ENCODE peak calls at places on chromosomes 13 and 19, in seven cellular contexts. F, X, S, U, R, A and P are unnamed samples.

GRCh38 chr19:7509625-7510024 is 6.3 kb upstream of the ZNF358 start:
- DNase-seq in F (peak; percentile 48), A (no peak), S (no peak), X (peak; percentile 57), R (no peak), U (peak; percentile 33), P (no peak)

GRCh38 chr13:46553521-46553885 is 533 bp downstream of the LRCH1 start:
- DNase-seq in S (no peak), U (peak; percentile 13), X (no peak), F (peak; percentile 34), A (no peak), R (no peak), P (no peak)

GRCh38 chr19:52670046-52670445 is 31.9 kb upstream of the ZNF83 start:
- DNase-seq in U (peak; percentile 82), F (peak; percentile 37), X (no peak), R (no peak), A (no peak), S (no peak), P (no peak)

GRCh38 chr13:101942038-101942437 is 459.8 kb downstream of the FGF14 start:
- DNase-seq in F (peak; percentile 71), S (peak; percentile 44), A (no peak), U (peak; percentile 81), R (peak; percentile 54), X (no peak), P (peak; percentile 16)

GRCh38 chr19:23525265-23525862 is 130.1 kb upstream of the ZNF91 start:
- DNase-seq in F (no peak), X (no peak), A (no peak), R (no peak), U (no peak), S (no peak), P (no peak)

GRCh38 chr13:33462109-33462508 is 176.6 kb upstream of the STARD13 start:
- DNase-seq in S (no peak), R (no peak), A (no peak), X (no peak), U (no peak), F (no peak), P (no peak)

GRCh38 chr19:30719991-30720329 is 347.8 kb downstream of the ZNF536 start:
- DNase-seq in S (peak; percentile 4), A (no peak), F (peak; percentile 78), R (no peak), X (peak; percentile 52), U (no peak), P (no peak)

GRCh38 chr19:1259873-1260748 is 9.0 kb upstream of the CIRBP start:
- DNase-seq in A (no peak), U (peak; percentile 67), X (no peak), R (no peak), F (peak; percentile 67), S (no peak), P (no peak)

GRCh38 chr19:46225558-46226004 is 4.0 kb upstream of the IGFL1 start:
- DNase-seq in U (peak; percentile 52), R (peak; percentile 33), S (peak; percentile 5), F (no peak), A (no peak), X (no peak), P (peak; percentile 2)

GRCh38 chr19:8641908-8642547 is 11.6 kb downstream of the NFILZ start:
- DNase-seq in U (peak; percentile 76), S (peak; percentile 66), R (no peak), A (no peak), X (no peak), F (peak; percentile 67), P (peak; percentile 65)

DNA sequence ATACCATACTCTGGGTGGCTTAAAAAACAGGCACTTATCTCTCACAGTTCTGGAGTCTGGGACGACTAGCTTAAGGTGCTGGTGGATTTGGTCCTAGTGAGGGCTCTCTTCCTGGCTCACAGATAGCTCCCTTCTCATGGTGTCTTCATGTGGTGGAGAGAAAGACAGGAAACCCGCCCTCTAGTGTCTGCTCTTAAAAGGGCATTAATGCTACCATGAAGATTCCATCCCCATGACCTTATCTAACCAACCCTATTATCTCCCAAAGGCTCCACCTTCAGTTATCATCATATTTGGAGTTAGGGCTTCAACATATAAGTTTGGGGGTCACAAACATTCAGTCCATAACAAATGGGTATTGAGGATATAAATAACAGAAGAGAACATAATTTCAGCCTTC is 139.4 kb downstream of the HS6ST3 start:
- DNase-seq in A (peak; percentile 17), R (no peak), X (peak; percentile 43), F (peak; percentile 86), S (peak; percentile 17), U (peak; percentile 70), P (no peak)
- H3K23ac ChIP-seq in A (no peak overlapping the region), R (no peak overlapping the region), X (no peak overlapping the region), F (no peak overlapping the region), S (no peak overlapping the region), U (no peak overlapping the region), P (no peak overlapping the region)

DNA sequence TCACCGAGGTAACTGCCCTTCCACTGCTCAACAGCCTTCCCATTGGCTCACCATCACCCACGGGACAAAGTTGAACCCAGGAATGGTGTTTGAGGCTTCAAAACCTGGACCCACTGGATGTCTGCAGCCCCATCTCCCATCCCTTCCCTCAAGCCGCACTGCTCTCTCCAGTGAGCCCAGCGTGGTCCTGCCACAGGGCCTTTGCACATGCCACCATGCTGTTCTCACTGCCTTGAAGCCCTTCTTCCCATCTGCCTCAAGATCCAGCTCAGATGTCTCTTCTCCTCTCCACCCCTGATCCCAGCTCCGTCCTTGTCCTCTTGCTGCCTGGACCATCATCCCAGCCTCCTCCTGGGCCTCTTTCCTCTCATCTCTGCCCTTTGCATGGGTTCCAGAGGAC is 4.0 kb downstream of the SHISA7 start:
- DNase-seq in S (no peak), A (no peak), R (no peak), F (no peak), U (no peak), X (no peak), P (no peak)
- H3K23ac ChIP-seq in S (no peak overlapping the region), A (no peak overlapping the region), R (peak overlapping the region; percentile 5), F (no peak overlapping the region), U (no peak overlapping the region), X (no peak overlapping the region), P (no peak overlapping the region)

GRCh38 chr13:112924365-112924764 is 44.6 kb upstream of the MCF2L start:
- DNase-seq in X (no peak), S (no peak), R (no peak), A (no peak), F (no peak), U (no peak), P (no peak)
- H3K23ac ChIP-seq in X (no peak overlapping the region), S (no peak overlapping the region), R (no peak overlapping the region), A (no peak overlapping the region), F (no peak overlapping the region), U (no peak overlapping the region), P (no peak overlapping the region)

DNA sequence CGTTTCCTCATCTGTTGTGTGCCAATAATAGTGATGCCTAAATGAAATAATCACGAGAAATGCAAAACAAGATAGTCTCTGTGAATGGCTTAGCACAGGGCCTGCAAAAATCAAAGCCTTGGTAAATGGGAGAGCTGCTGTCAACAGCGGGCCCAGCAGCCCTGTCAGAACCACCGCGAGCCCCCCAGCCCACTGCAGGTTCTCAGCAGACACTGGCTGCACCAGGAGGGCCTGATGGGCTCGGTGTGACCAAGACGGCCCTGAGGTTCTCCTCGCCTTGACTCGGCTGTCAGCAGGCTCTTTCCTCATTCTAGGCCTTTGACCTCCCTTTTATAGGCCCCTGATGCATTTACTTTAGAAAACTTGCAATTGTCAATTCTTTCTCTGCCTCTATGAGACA is 90.9 kb upstream of the GPR183 start:
- DNase-seq in U (no peak), F (no peak), R (no peak), S (no peak), A (no peak), X (no peak), P (no peak)
- H3K23ac ChIP-seq in U (no peak overlapping the region), F (no peak overlapping the region), R (no peak overlapping the region), S (no peak overlapping the region), A (no peak overlapping the region), X (no peak overlapping the region), P (no peak overlapping the region)

GRCh38 chr19:41795031-41795461 is 1.3 kb upstream of the CEACAM3 start:
- DNase-seq in U (peak; percentile 65), R (peak; percentile 30), F (peak; percentile 57), A (peak; percentile 3), X (peak; percentile 65), S (peak; percentile 27), P (peak; percentile 16)

GRCh38 chr19:41792513-41793413 is 3.6 kb upstream of the CEACAM3 start:
- DNase-seq in S (no peak), U (peak; percentile 45), F (peak; percentile 63), X (peak; percentile 73), A (peak; percentile 29), R (peak; percentile 46), P (peak; percentile 36)

GRCh38 chr19:41796362-41796761 is at the start of gene CEACAM3:
- DNase-seq in R (no peak), U (no peak), F (no peak), X (no peak), A (no peak), S (no peak), P (no peak)

GRCh38 chr19:41793414-41793727 is 3.0 kb upstream of the CEACAM3 start:
- DNase-seq in U (no peak), X (no peak), A (no peak), F (no peak), R (no peak), S (no peak), P (no peak)
- H3K23ac ChIP-seq in U (no peak overlapping the region), X (no peak overlapping the region), A (no peak overlapping the region), F (no peak overlapping the region), R (no peak overlapping the region), S (no peak overlapping the region), P (no peak overlapping the region)

GRCh38 chr13:75637101-75637774 is 1.1 kb downstream of the LMO7 start:
- DNase-seq in R (no peak), S (peak; percentile 44), X (no peak), F (peak; percentile 36), A (no peak), U (no peak), P (no peak)
- H3K23ac ChIP-seq in R (peak overlapping the region; percentile 95), S (peak overlapping the region; percentile 9), X (no peak overlapping the region), F (peak overlapping the region; percentile 59), A (no peak overlapping the region), U (no peak overlapping the region), P (peak overlapping the region; percentile 100)

DNA sequence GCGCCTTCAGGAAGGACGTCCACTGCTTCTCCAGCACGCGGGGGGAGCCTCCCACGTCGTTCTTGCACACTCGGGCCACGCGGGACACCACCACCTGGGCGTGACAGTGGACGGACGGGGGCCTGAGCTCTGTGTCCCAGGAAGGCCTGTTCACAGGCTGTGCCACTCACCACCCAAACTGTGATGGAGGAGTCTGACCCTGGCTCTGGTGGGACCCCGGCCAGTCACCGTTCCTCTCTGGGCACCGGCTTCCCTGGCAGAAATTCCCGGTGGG is 7.0 kb downstream of the SEMA6B start:
- DNase-seq in U (no peak), R (no peak), A (no peak), X (no peak), F (no peak), S (no peak), P (no peak)
- H3K23ac ChIP-seq in U (no peak overlapping the region), R (no peak overlapping the region), A (no peak overlapping the region), X (no peak overlapping the region), F (no peak overlapping the region), S (no peak overlapping the region), P (no peak overlapping the region)

DNA sequence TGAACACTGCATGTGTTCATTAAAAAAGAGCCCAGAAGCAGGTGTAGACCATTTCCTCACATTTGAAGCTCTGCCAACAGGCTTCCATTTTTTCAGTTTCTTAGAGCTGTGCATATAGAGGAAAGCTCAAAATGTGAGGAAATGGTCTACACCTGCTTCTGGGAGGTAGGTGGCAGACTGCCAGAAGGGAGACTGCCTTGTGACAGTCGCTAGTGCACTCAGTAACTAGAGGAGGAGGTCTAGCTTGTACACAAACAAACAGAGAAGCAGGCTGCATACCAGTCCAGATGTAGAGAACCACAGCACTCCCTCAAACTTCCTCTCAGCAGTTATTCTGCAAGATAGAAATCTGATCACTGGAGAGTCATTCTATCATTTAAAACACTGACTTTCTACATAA is 800.2 kb downstream of the EFNB2 start:
- DNase-seq in S (peak; percentile 36), R (no peak), X (no peak), A (no peak), F (no peak), U (no peak), P (no peak)
- H3K23ac ChIP-seq in S (no peak overlapping the region), R (no peak overlapping the region), X (no peak overlapping the region), A (no peak overlapping the region), F (no peak overlapping the region), U (no peak overlapping the region), P (no peak overlapping the region)